ENCODE peak calls at places on chromosome 2, in seven cellular contexts. S is MCF 10A; U is M059J; B is activated CD4-positive, CD25-positive, alpha-beta regulatory T cell treated with anti-CD3 and anti-CD28 coated beads, Interleukin-2, amount 50 U/mL, for 72 hours; Y is activated naive CD4-positive, alpha-beta T cell treated with anti-CD3 and anti-CD28 coated beads for 36 hours; K is NCI-H774; F is mucosa of descending colon. X is an unnamed sample.

GRCh38 chr2:28080911-28081310 is 190.4 kb downstream of the BABAM2 start:
- DNase-seq in S (peak), U (peak), B (no peak), Y (no peak), K (no peak), F (no peak), X (peak)

GRCh38 chr2:147108553-147108952 is 736.3 kb upstream of the ACVR2A start:
- DNase-seq in S (no peak), U (peak), B (no peak), Y (no peak), K (no peak), F (no peak), X (no peak)

GRCh38 chr2:177161741-177162440 is 50.7 kb upstream of the HNRNPA3 start:
- DNase-seq in S (peak), U (peak), B (no peak), Y (peak), K (peak), F (no peak), X (peak)

GRCh38 chr2:68476454-68476853 is 9.1 kb downstream of the APLF start:
- DNase-seq in S (no peak), U (no peak), B (no peak), Y (no peak), K (no peak), F (no peak), X (no peak)

GRCh38 chr2:127650785-127651380 is 4.9 kb downstream of the GPR17 start:
- DNase-seq in S (no peak), U (peak), B (no peak), Y (no peak), K (no peak), F (peak), X (no peak)

GRCh38 chr2:176936410-176936809 is 276.2 kb upstream of the HNRNPA3 start:
- DNase-seq in S (no peak), U (no peak), B (no peak), Y (no peak), K (no peak), F (no peak), X (no peak)

GRCh38 chr2:182378759-182379158 is 48.1 kb downstream of the PDE1A start:
- DNase-seq in S (no peak), U (no peak), B (no peak), Y (no peak), K (no peak), F (no peak), X (no peak)

GRCh38 chr2:105308785-105309540 is 20.6 kb downstream of the TGFBRAP1 start:
- DNase-seq in S (no peak), U (no peak), B (no peak), Y (no peak), K (no peak), F (no peak), X (no peak)

GRCh38 chr2:42962521-42962953 is 170.2 kb upstream of the HAAO start:
- DNase-seq in S (no peak), U (no peak), B (no peak), Y (peak), K (no peak), F (peak), X (no peak)

GRCh38 chr2:150178591-150178990 is 308.9 kb downstream of the RND3 start:
- DNase-seq in S (no peak), U (no peak), B (no peak), Y (no peak), K (no peak), F (no peak), X (no peak)

GRCh38 chr2:198134287-198134955 is 330.0 kb downstream of the PLCL1 start:
- DNase-seq in S (no peak), U (no peak), B (no peak), Y (no peak), K (no peak), F (no peak), X (no peak)

GRCh38 chr2:96539215-96539920 is 2.8 kb downstream of the ARID5A start:
- DNase-seq in S (no peak), U (no peak), B (peak), Y (no peak), K (no peak), F (peak), X (no peak)

GRCh38 chr2:217864960-217865359 is 137.8 kb downstream of the TNS1 start:
- DNase-seq in S (no peak), U (no peak), B (no peak), Y (no peak), K (no peak), F (no peak), X (no peak)

GRCh38 chr2:7795358-7796199 is 878.4 kb downstream of the RNF144A start:
- DNase-seq in S (peak), U (no peak), B (no peak), Y (no peak), K (peak), F (no peak), X (peak)

GRCh38 chr2:231929961-231930600 is 3.9 kb upstream of the NPPC start:
- DNase-seq in S (no peak), U (no peak), B (no peak), Y (peak), K (no peak), F (peak), X (no peak)

GRCh38 chr2:119158563-119159347 is at the start of gene C1QL2:
- DNase-seq in S (no peak), U (no peak), B (no peak), Y (no peak), K (no peak), F (no peak), X (no peak)

GRCh38 chr2:239034561-239035341 is 186.9 kb downstream of the TWIST2 start:
- DNase-seq in S (no peak), U (no peak), B (no peak), Y (no peak), K (no peak), F (peak), X (no peak)

GRCh38 chr2:120715356-120715755 is 20.3 kb upstream of the GLI2 start:
- DNase-seq in S (no peak), U (no peak), B (no peak), Y (no peak), K (no peak), F (no peak), X (no peak)

GRCh38 chr2:231642631-231643493 is 50.2 kb downstream of the TEX44 start:
- DNase-seq in S (peak), U (peak), B (peak), Y (peak), K (no peak), F (peak), X (peak)

GRCh38 chr2:219452361-219453317 is 18.0 kb downstream of the SPEG start:
- DNase-seq in S (peak), U (peak), B (no peak), Y (no peak), K (no peak), F (no peak), X (peak)

GRCh38 chr2:140359056-140359771 is 1579.0 kb upstream of the NXPH2 start:
- DNase-seq in S (no peak), U (no peak), B (no peak), Y (no peak), K (no peak), F (no peak), X (no peak)

GRCh38 chr2:49972699-49973098 is 818.4 kb upstream of the FSHR start:
- DNase-seq in S (no peak), U (no peak), B (no peak), Y (no peak), K (no peak), F (no peak), X (no peak)

GRCh38 chr2:81647715-81648114 is 1343.2 kb upstream of the LRRTM1 start:
- DNase-seq in S (no peak), U (no peak), B (no peak), Y (no peak), K (no peak), F (no peak), X (no peak)